ENCODE peak calls at places on chromosomes 13 and 19, in ten cellular contexts. B is tibial nerve, M is ovary, W is cardiac muscle cell, F is left ventricle myocardium inferior, S is neuronal stem cell, O is IMR-90, C is fibroblast of lung, R is substantia nigra, E is A549. U is an unnamed sample.

GRCh38 chr19:9752701-9753443 is 15.7 kb downstream of the ZNF846 start:
- DNase-seq in B (no peak), M (no peak), W (no peak), F (no peak), S (no peak), O (no peak), C (no peak), R (no peak), E (no peak), U (no peak)

GRCh38 chr13:40080676-40081075 is 425.2 kb downstream of the COG6 start:
- DNase-seq in B (no peak), M (no peak), W (no peak), F (no peak), S (no peak), O (no peak), C (no peak), R (no peak), E (no peak), U (no peak)

GRCh38 chr13:20247403-20247802 is 15.3 kb upstream of the GJB6 start:
- DNase-seq in B (no peak), M (no peak), W (no peak), F (no peak), S (no peak), O (no peak), C (no peak), R (no peak), E (no peak), U (no peak)

GRCh38 chr19:19653597-19654147 is 9.8 kb downstream of the ATP13A1 start:
- DNase-seq in B (no peak), M (no peak), W (no peak), F (no peak), S (no peak), O (no peak), C (no peak), R (no peak), E (no peak), U (no peak)

GRCh38 chr13:23098508-23098907 is 82.3 kb upstream of the SGCG start:
- DNase-seq in B (no peak), M (no peak), W (no peak), F (no peak), S (no peak), O (no peak), C (no peak), R (no peak), E (no peak), U (no peak)

GRCh38 chr19:17209126-17210036 is 5.8 kb upstream of the USE1 start:
- DNase-seq in B (no peak), M (no peak), W (peak; percentile 45), F (no peak), S (peak; percentile 48), O (peak; percentile 20), C (peak; percentile 16), R (no peak), E (peak; percentile 79), U (no peak)

GRCh38 chr19:16085115-16085514 is 8.8 kb downstream of the TPM4 start:
- DNase-seq in B (no peak), M (no peak), W (no peak), F (no peak), S (no peak), O (peak; percentile 66), C (peak; percentile 45), R (no peak), E (no peak), U (no peak)

GRCh38 chr13:113883314-113883811 is 19.5 kb upstream of the GAS6 start:
- DNase-seq in B (no peak), M (no peak), W (no peak), F (no peak), S (no peak), O (no peak), C (no peak), R (no peak), E (no peak), U (no peak)

GRCh38 chr19:4064551-4065260 is 2.0 kb downstream of the ZBTB7A start:
- DNase-seq in B (no peak), M (peak; percentile 79), W (peak; percentile 44), F (peak; percentile 59), S (no peak), O (no peak), C (peak; percentile 54), R (peak; percentile 47), E (no peak), U (no peak)

GRCh38 chr19:4066682-4067395 is at the start of gene ZBTB7A:
- DNase-seq in B (peak; percentile 74), M (peak; percentile 85), W (peak; percentile 92), F (peak; percentile 87), S (no peak), O (peak; percentile 61), C (peak; percentile 76), R (peak; percentile 18), E (peak; percentile 83), U (no peak)

GRCh38 chr19:4066176-4066606 is 508 bp downstream of the ZBTB7A start:
- DNase-seq in B (no peak), M (peak; percentile 81), W (no peak), F (peak; percentile 63), S (no peak), O (no peak), C (no peak), R (peak; percentile 61), E (no peak), U (no peak)

GRCh38 chr19:4064073-4064550 is 2.6 kb downstream of the ZBTB7A start:
- DNase-seq in B (no peak), M (peak; percentile 75), W (peak; percentile 20), F (no peak), S (no peak), O (peak; percentile 37), C (no peak), R (no peak), E (no peak), U (no peak)

DNA sequence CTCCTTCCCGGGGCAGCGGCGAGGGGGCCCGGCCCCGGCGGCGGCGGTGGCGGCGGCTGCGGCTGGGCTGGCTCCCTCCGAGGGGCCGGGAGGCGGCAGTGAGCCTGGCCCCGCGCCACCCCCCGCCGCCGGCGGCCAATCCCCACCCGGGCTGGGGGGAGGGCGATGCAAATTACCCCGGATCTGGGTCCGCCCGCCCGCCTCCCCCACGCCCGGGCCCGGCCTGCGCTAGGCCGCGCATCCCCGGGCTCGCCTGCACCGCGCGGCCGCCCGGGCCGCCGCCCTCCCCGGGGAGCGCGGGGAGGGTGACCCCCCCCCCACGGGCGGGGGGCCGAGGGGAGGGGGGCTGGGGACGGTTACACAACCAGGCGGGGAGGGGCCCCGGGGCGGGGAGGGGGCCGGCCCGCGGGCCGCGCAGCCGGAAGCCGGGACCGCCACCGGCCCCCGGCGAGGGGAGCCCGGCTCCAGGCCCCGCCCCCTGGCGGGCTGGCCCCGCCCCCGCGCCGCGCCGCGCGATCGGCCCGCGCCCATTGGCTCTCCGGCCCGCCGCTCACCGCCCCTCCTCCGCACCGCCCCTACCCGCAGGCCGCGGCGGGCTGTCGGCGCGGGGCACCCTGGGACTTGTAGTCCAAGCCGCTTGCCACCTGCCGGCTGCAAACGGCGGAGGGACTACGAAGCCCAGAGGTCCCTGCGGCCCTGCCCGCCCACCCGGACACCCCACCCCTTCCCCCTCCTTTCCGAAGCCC is 1.1 kb downstream of the ZBTB7A start:
- DNase-seq in B (peak; percentile 91), M (peak; percentile 97), W (peak; percentile 97), F (peak; percentile 97), S (peak; percentile 94), O (peak; percentile 98), C (peak; percentile 98), R (peak; percentile 92), E (peak; percentile 97), U (peak; percentile 88)
- H3K27ac ChIP-seq in B (peak overlapping the region; percentile 88), M (peak overlapping the region; percentile 96), W (peak overlapping the region; percentile 83), F (peak overlapping the region; percentile 99), S (no peak overlapping the region), O (no peak overlapping the region), C (no peak overlapping the region), R (peak overlapping the region; percentile 95), E (peak overlapping the region; percentile 97), U (peak overlapping the region; percentile 89)

GRCh38 chr19:27714857-27715256 is 1498.1 kb downstream of the UQCRFS1 start:
- DNase-seq in B (no peak), M (no peak), W (no peak), F (no peak), S (no peak), O (no peak), C (no peak), R (no peak), E (no peak), U (no peak)

GRCh38 chr19:27705896-27706295 is 1507.1 kb downstream of the UQCRFS1 start:
- DNase-seq in B (no peak), M (no peak), W (no peak), F (no peak), S (no peak), O (no peak), C (no peak), R (no peak), E (no peak), U (no peak)

GRCh38 chr19:27709496-27709895 is 1503.5 kb downstream of the UQCRFS1 start:
- DNase-seq in B (no peak), M (no peak), W (no peak), F (no peak), S (no peak), O (no peak), C (no peak), R (no peak), E (no peak), U (no peak)
- H3K27ac ChIP-seq in B (no peak overlapping the region), M (no peak overlapping the region), W (no peak overlapping the region), F (no peak overlapping the region), S (no peak overlapping the region), O (no peak overlapping the region), C (no peak overlapping the region), R (no peak overlapping the region), E (no peak overlapping the region), U (no peak overlapping the region)

GRCh38 chr19:48938256-48938655 is 4.8 kb downstream of the DHDH start:
- DNase-seq in B (no peak), M (no peak), W (no peak), F (no peak), S (no peak), O (no peak), C (no peak), R (no peak), E (no peak), U (no peak)

GRCh38 chr19:48935864-48936263 is 2.4 kb downstream of the DHDH start:
- DNase-seq in B (no peak), M (no peak), W (no peak), F (no peak), S (no peak), O (no peak), C (no peak), R (no peak), E (no peak), U (no peak)

GRCh38 chr19:48928164-48929005 is 5.1 kb upstream of the DHDH start:
- DNase-seq in B (no peak), M (no peak), W (no peak), F (no peak), S (no peak), O (peak; percentile 58), C (peak; percentile 84), R (no peak), E (no peak), U (peak; percentile 27)

GRCh38 chr19:48934837-48935236 is 1.3 kb downstream of the DHDH start:
- DNase-seq in B (no peak), M (no peak), W (no peak), F (no peak), S (no peak), O (no peak), C (no peak), R (no peak), E (no peak), U (no peak)

DNA sequence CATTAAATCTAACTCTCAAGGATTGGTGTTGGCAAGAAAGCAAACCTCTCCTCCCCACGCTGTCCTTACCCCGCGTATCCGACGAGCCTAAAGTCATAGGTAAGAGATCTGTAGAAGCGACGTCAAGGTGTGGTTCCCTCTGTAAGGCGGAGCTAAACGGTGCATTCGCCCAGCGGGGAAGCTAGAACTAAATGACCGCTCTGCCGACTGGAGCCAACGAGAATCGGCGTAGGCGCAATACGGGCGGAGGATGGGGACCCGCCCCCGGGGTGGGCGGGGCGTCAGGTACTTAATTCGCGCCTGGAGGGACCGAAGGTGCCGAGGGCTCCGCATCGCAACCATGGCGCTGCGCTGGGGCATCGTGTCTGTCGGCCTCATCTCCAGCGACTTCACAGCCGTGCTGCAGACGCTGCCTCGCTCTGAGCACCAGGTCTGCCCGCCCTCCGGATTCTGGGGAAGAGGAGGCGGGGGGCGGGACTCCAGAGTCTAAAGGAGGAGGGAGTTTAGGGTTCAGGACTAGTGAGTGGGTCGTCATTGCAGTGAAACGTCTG is at the start of gene DHDH:
- DNase-seq in B (no peak), M (peak; percentile 72), W (peak; percentile 92), F (peak; percentile 67), S (peak; percentile 80), O (peak; percentile 42), C (peak; percentile 33), R (no peak), E (peak; percentile 81), U (peak; percentile 78)
- H3K27ac ChIP-seq in B (no peak within 1 kb of the TSS), M (no peak within 1 kb of the TSS), W (no peak within 1 kb of the TSS), F (no peak within 1 kb of the TSS), S (no peak within 1 kb of the TSS), O (no peak within 1 kb of the TSS), C (no peak within 1 kb of the TSS), R (no peak within 1 kb of the TSS), E (peak within 1 kb of the TSS; percentile 55), U (peak within 1 kb of the TSS; percentile 61)

DNA sequence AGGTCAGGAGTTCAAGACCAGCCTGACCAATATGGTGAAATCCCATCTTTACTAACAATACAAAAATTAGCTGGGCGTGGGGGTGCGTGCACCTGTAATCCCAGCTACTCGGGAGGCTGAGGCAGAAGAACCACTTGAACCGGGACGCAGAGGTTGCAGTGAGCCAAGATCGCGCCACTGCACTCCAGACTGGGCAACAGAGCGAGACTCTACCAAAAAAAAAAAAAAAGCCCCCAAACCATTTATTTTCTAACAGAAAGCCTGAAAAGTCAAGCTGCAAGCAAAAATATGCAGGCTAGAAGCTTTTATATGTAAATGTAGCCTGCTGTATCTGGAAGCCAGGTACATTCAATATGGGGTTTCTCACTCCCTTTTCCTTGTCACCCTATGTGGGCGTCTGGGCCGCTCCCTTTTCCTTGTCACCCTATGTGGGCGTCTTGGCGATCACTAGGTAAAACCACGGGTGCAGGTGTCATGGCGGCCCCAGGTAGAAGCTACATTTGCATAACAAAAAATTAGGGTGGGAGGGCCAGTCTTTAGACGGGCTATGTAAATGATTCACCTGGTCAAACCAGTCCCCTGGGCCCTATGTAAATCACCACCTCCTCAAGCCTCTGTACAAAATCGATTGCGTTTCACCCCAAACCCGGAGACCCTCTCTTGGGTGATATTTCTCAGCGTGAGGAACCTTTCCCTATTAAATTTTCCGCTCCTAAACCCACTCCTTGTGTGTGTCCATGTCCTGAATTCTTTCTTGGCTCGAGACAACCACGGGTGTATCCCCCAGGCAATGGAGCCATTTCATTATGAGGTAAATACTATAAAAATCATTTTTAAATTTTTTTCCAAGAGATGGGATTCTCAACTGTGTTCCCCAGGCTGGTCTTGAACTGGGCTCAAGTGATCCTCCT is 2.1 kb downstream of the TRIM13 start:
- DNase-seq in B (no peak), M (no peak), W (no peak), F (no peak), S (no peak), O (no peak), C (no peak), R (no peak), E (no peak), U (no peak)
- H3K27ac ChIP-seq in B (no peak overlapping the region), M (no peak overlapping the region), W (peak overlapping the region; percentile 99), F (no peak overlapping the region), S (no peak overlapping the region), O (no peak overlapping the region), C (no peak overlapping the region), R (no peak overlapping the region), E (no peak overlapping the region), U (no peak overlapping the region)

U was measured in epithelial cell of prostate.